ENCODE peak calls at places on chromosome 11, in six cellular contexts. Z, M, W, S, U and Q are unnamed samples. For H3K4me1, the result is how much of the 10 kb centered on the place peaks cover.

GRCh38 chr11:86230921-86231320 is 13.6 kb upstream of the EED start:
- DNase-seq in W (no peak), S (no peak), Z (no peak), U (no peak), M (no peak), Q (no peak)

GRCh38 chr11:57791321-57792059 is 29.9 kb downstream of the CTNND1 start:
- DNase-seq in W (no peak), M (no peak), Z (no peak), U (no peak), S (no peak), Q (no peak)

GRCh38 chr11:128326791-128327190 is 260.6 kb downstream of the ETS1 start:
- DNase-seq in M (no peak), Z (no peak), W (no peak), U (no peak), S (no peak), Q (no peak)

GRCh38 chr11:68780829-68781228 is 29.5 kb upstream of the TESMIN start:
- DNase-seq in U (peak), Z (no peak), M (no peak), W (peak), S (peak), Q (no peak)

GRCh38 chr11:30440510-30440909 is 117.6 kb downstream of the ARL14EP start:
- DNase-seq in Z (no peak), W (no peak), S (no peak), U (no peak), M (no peak), Q (no peak)

GRCh38 chr11:97364047-97364446 is 974.2 kb downstream of the JRKL start:
- DNase-seq in U (no peak), M (no peak), S (no peak), W (no peak), Z (no peak), Q (no peak)

GRCh38 chr11:72191961-72192381 is at the start of gene FOLR1:
- DNase-seq in W (no peak), S (peak), U (peak), Z (no peak), M (no peak), Q (no peak)

GRCh38 chr11:13595166-13595565 is 73.3 kb upstream of the FAR1 start:
- DNase-seq in M (no peak), Z (no peak), W (no peak), S (no peak), U (no peak), Q (no peak)

GRCh38 chr11:131944709-131945108 is 574.3 kb downstream of the NTM start:
- DNase-seq in W (no peak), M (no peak), Z (no peak), U (no peak), S (no peak), Q (no peak)

GRCh38 chr11:126355926-126356897 is 726 bp downstream of the ST3GAL4 start:
- DNase-seq in U (peak), S (peak), W (no peak), Z (peak), M (no peak), Q (peak)

GRCh38 chr11:94938399-94939055 is 34.8 kb downstream of the CWC15 start:
- DNase-seq in M (no peak), S (no peak), U (no peak), W (no peak), Z (no peak), Q (peak)

GRCh38 chr11:93984205-93984586 is 37.0 kb upstream of the HEPHL1 start:
- DNase-seq in U (no peak), W (no peak), S (no peak), M (no peak), Z (no peak), Q (no peak)

GRCh38 chr11:69931060-69931910 is 112.1 kb upstream of the FGF3 start:
- DNase-seq in W (no peak), S (peak), U (no peak), Z (no peak), M (no peak), Q (no peak)

GRCh38 chr11:34928268-34928959 is 12.0 kb downstream of the PDHX start:
- DNase-seq in U (peak), S (no peak), W (no peak), M (no peak), Z (no peak), Q (no peak)
- H3K4me1 ChIP-seq in U (under half), S (under half), W (under half), M (under half), Z (under half), Q (under half)

DNA sequence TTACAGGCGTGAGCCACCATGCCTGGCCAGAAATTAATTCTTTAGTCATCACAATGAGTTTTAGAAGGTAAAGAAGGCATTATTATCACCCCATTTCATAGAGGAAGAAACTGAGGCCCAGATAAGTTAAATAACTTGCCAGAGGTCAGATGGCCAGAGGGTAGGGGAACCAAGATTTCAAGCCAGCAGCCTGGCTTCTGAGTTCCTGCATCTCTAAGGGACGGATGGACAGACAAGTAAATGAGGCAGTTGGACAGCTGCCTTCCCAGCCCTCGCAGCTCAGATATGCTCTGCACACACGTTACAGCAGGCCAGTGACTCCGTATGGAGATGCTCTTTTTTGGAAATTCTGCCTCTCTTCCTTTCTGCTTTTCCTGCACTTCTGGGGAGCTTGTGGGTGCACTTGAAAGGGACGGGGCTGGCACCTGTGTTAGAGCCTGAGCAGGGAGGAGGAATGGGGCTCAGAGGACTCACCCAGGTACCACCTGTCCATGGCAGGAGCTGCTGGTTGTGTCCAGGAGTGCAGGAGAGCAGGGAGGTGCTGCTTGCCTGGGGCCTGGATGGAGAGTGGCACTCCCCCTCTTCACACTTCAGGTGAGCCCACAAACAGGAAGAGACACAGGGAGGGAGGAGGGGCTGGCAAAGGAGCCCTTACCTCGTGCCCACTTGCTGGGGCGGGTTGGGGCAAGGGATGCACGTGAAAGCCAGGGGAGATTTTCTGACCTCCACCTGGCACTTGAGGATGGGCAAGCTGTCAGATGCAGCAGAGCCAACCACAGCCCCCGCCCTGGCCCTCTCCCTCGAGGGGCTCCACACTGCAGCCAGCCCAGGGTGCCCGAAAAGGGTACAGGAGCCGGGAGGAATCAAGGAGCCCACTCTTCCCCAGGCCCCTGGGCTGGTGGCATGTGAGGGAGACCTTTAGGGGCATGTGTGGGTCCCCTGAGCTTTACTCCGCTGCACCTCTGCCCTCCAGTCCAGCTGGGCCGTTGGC is 3.3 kb upstream of the FXYD2 start:
- DNase-seq in U (no peak), W (no peak), M (no peak), S (peak), Z (peak), Q (no peak)
- H3K4me1 ChIP-seq in U (under half), W (under half), M (under half), S (under half), Z (under half), Q (under half)

GRCh38 chr11:2302844-2303626 is 1.2 kb downstream of the TSPAN32 start:
- DNase-seq in M (no peak), Z (peak), S (peak), U (no peak), W (peak), Q (peak)
- H3K4me1 ChIP-seq in M (under half), Z (under half), S (under half), U (under half), W (half or more), Q (half or more)

GRCh38 chr11:64249038-64249437 is 2.3 kb upstream of the PLCB3 start:
- DNase-seq in Z (no peak), S (no peak), W (no peak), M (no peak), U (no peak), Q (no peak)

GRCh38 chr11:64248578-64248977 is 1.8 kb upstream of the PPP1R14B start:
- DNase-seq in Z (no peak), U (peak), M (no peak), W (no peak), S (no peak), Q (no peak)

GRCh38 chr11:64246874-64247728 is at the start of gene PPP1R14B:
- DNase-seq in M (no peak), Z (peak), U (peak), W (peak), S (peak), Q (peak)

GRCh38 chr11:64249563-64250405 is 1.5 kb upstream of the PLCB3 start:
- DNase-seq in M (no peak), W (no peak), S (no peak), U (no peak), Z (no peak), Q (no peak)

DNA sequence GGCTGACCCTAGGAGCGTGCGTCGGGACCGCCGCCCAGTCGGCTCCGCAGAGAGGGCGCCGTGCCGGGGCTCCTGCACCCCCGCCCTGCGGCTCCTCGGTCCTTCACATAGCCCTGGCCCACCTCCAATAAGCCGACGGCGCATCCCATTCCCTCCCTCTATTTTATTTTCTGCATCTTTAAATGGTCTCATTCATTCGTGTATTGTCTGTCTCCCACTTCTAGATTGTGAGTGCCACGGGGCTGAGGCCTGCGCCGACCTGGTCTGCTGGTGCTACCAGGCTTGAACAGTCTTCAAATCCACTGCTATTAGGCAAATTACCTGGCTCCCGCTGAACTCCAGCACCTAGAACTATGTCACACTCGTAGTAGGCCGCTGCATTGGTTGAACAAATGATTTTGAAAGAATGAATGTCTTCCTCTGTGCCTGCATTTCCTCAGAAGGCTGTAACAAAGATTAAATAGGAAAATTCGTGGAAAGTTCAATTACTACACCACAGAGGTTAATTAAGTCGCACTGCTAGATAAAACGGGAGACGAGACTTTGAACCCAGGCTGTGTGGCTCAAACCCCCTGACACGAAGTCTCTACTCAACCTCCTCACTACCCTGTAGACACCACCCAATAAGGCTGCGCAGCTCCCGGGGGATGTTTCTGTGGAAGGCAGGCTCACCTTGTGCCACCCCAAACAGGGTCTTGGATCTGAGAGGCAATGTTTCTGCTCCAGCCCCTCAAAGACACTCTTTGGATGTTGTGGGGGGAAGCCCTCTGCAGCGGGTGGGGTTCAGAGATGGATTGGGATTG is 1.2 kb upstream of the PPP1R14B start:
- DNase-seq in M (no peak), U (no peak), Z (no peak), S (no peak), W (no peak), Q (no peak)
- H3K4me1 ChIP-seq in M (under half), U (under half), Z (under half), S (under half), W (under half), Q (half or more)

GRCh38 chr11:118618115-118618990 is 10.9 kb downstream of the PHLDB1 start:
- DNase-seq in S (peak), W (no peak), U (no peak), M (no peak), Z (peak), Q (peak)

GRCh38 chr11:118620529-118621070 is 13.2 kb downstream of the PHLDB1 start:
- DNase-seq in W (no peak), Z (no peak), U (no peak), S (peak), M (no peak), Q (no peak)

GRCh38 chr11:118618991-118619375 is 11.6 kb downstream of the PHLDB1 start:
- DNase-seq in M (no peak), U (no peak), Z (no peak), S (peak), W (no peak), Q (peak)

GRCh38 chr11:118621071-118621815 is 13.8 kb downstream of the PHLDB1 start:
- DNase-seq in S (peak), W (peak), U (peak), Z (peak), M (no peak), Q (peak)

DNA sequence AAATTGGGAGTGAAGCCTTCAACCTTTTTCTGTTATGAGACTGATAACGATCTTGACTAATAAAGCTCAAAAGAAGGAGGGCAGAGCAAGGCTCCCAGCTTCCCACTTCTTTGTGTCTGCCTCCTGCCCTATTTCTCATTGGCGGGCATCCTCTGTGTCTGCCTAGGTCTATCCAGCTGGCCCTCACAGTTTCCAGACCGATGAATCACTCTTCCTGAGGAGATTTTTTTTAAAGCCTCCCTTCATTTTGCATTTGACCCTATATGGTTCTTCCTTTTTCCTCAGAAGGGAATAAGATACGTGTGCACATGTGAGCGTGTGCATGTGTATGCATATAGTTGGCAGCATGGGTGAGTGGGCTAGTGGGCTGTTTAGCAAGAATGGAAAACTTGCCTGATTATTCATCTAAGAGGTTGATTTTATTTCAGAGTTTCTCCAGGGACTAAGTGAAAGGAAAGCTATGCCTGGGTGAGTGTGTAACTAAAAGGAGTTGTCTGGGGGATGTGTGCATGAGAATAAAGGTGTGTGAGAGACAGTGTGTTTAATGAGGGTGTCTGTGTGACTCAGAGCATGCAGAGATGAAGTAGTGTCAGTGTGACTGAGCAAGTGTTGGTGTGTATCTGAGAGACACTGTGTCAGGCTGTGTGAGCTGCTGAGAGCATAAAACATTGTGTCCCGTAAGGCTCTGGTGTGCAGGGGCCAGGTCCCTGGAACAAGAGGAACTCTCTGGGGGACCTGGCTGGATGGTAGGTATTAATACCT is 12.2 kb downstream of the PHLDB1 start:
- DNase-seq in W (peak), M (no peak), U (no peak), S (peak), Z (no peak), Q (peak)
- H3K4me1 ChIP-seq in W (half or more), M (under half), U (under half), S (half or more), Z (under half), Q (half or more)

GRCh38 chr11:10304495-10305261 is at the start of gene ADM:
- DNase-seq in M (no peak), W (peak), Z (peak), U (peak), S (peak), Q (peak)

GRCh38 chr11:10305262-10305963 is 540 bp downstream of the ADM start:
- DNase-seq in M (no peak), S (peak), W (peak), Z (peak), U (peak), Q (no peak)

GRCh38 chr11:10302294-10302743 is 2.6 kb upstream of the ADM start:
- DNase-seq in S (no peak), Z (no peak), U (peak), W (no peak), M (no peak), Q (no peak)

GRCh38 chr11:10302744-10303557 is 1.9 kb upstream of the ADM start:
- DNase-seq in M (no peak), Z (peak), S (peak), U (peak), W (peak), Q (peak)

GRCh38 chr11:10303558-10304363 is 1.1 kb upstream of the ADM start:
- DNase-seq in Z (no peak), U (peak), M (no peak), W (peak), S (no peak), Q (peak)
- H3K4me1 ChIP-seq in Z (under half), U (under half), M (under half), W (under half), S (half or more), Q (half or more)

GRCh38 chr11:76630600-76630999 is 39.9 kb downstream of the LRRC32 start:
- DNase-seq in W (no peak), S (no peak), U (no peak), Z (no peak), M (no peak), Q (no peak)

GRCh38 chr11:76632492-76632891 is 38.1 kb downstream of the LRRC32 start:
- DNase-seq in Z (no peak), W (no peak), U (no peak), M (no peak), S (no peak), Q (no peak)

GRCh38 chr11:76629133-76629852 is 41.3 kb downstream of the LRRC32 start:
- DNase-seq in W (no peak), S (no peak), U (no peak), Z (no peak), M (peak), Q (no peak)

GRCh38 chr11:76629853-76630599 is 40.5 kb downstream of the LRRC32 start:
- DNase-seq in U (no peak), M (no peak), S (peak), W (peak), Z (peak), Q (no peak)

GRCh38 chr11:76631566-76632308 is 38.8 kb downstream of the LRRC32 start:
- DNase-seq in W (no peak), Z (no peak), U (no peak), S (no peak), M (no peak), Q (no peak)
- H3K4me1 ChIP-seq in W (under half), Z (under half), U (under half), S (under half), M (under half), Q (under half)

DNA sequence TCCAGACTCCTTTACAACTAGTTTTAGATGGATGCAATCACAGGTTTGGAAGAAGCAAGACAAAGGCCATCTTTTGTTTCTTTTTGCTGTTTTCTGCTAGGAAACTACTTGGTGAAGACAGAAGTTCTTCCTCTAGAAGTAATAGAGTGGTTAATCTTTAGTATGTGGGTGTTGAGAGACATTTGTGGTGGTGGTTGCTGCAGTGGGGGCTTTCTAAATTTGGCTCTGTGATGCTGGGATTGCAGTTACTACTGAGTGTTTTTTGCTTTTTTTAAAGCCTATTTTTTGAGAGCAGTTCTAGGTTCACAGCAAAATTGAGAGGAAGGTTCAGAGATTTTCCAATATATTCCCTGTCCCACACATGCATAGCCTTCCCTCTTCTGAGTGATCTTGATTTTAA is 120.0 kb downstream of the AASDHPPT start:
- DNase-seq in M (no peak), Z (no peak), U (no peak), S (no peak), W (no peak), Q (no peak)
- H3K4me1 ChIP-seq in M (under half), Z (under half), U (under half), S (under half), W (under half), Q (under half)

DNA sequence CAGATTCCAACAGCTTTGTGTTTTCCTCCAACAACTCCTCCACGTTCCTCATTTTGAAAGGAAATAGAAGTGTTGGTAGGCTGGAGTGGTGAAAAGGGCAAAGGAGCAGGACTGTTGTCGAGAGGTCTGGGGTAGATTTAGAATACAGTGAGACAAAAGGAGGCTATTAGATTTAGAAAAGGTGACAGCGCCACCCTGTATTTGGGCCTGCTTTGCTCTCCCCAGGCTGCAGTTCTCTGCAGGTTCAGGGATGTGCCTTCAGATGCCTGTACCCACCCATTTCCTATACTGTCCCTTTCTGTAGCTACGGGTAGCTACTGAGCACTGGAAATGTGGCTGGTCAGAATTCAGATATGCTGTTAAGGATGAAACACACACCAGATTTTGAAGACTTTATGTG is 20.8 kb downstream of the MMP13 start:
- DNase-seq in S (no peak), M (no peak), Z (no peak), U (peak), W (no peak), Q (no peak)
- H3K4me1 ChIP-seq in S (under half), M (under half), Z (under half), U (under half), W (under half), Q (under half)